ENCODE peak calls at places on chromosome 1, in six cellular contexts. X is HCT116, V is OCI-LY7, T is GM23338, J is GM23248, F is hepatocyte. C is an unnamed sample.

GRCh38 chr1:11680270-11681070 is 478 bp downstream of the MAD2L2 start:
- DNase-seq in T (peak; percentile 48), X (no peak), J (no peak), V (peak; percentile 19), F (no peak), C (peak; percentile 43)

GRCh38 chr1:109691762-109692161 is 4.1 kb downstream of the GSTM1 start:
- DNase-seq in T (no peak), J (no peak), V (no peak), X (no peak), F (no peak), C (no peak)

GRCh38 chr1:25619101-25619890 is 2.7 kb downstream of the MAN1C1 start:
- DNase-seq in J (peak; percentile 32), X (no peak), F (peak; percentile 52), V (peak; percentile 66), T (peak; percentile 84), C (peak; percentile 67)

GRCh38 chr1:94004924-94005323 is 95.7 kb upstream of the GCLM start:
- DNase-seq in J (no peak), X (no peak), T (no peak), V (no peak), F (no peak), C (no peak)

GRCh38 chr1:241077386-241078147 is 279.4 kb downstream of the RGS7 start:
- DNase-seq in X (no peak), T (no peak), V (no peak), J (peak; percentile 1), F (no peak), C (no peak)

GRCh38 chr1:64875606-64876005 is 90.7 kb downstream of the JAK1 start:
- DNase-seq in X (no peak), T (no peak), F (no peak), J (no peak), V (no peak), C (no peak)

GRCh38 chr1:58732087-58732486 is 32.2 kb upstream of the MYSM1 start:
- DNase-seq in X (no peak), J (peak; percentile 76), F (no peak), T (no peak), V (no peak), C (no peak)

GRCh38 chr1:212746546-212746945 is 45.0 kb downstream of the NSL1 start:
- DNase-seq in F (no peak), X (no peak), T (no peak), J (peak; percentile 23), V (no peak), C (no peak)

GRCh38 chr1:118948796-118949195 is 39.3 kb downstream of the TBX15 start:
- DNase-seq in T (no peak), X (no peak), F (no peak), V (no peak), J (peak; percentile 50), C (no peak)
- H3K79me2 ChIP-seq in T (no peaks in the 10 kb centered on the region), X (no peaks in the 10 kb centered on the region), F (no peaks in the 10 kb centered on the region), V (no peaks in the 10 kb centered on the region), J (peaks cover 79% of the 10 kb centered on the region), C (no peaks in the 10 kb centered on the region)

GRCh38 chr1:16088351-16088911 is 15.0 kb upstream of the FAM131C start:
- DNase-seq in F (no peak), V (no peak), X (no peak), T (no peak), J (no peak), C (no peak)
- H3K4me2 ChIP-seq in F (no peak overlapping the region), V (no peak overlapping the region), X (peak overlapping the region; percentile 12), T (no peak overlapping the region), J (no peak overlapping the region), C (peak overlapping the region; percentile 36)

GRCh38 chr1:230310381-230311163 is 115.6 kb downstream of the PGBD5 start:
- DNase-seq in T (peak; percentile 84), X (peak; percentile 60), J (peak; percentile 81), V (peak; percentile 74), F (peak; percentile 88), C (peak; percentile 78)
- H3K9me2 ChIP-seq in T (no peaks in the 10 kb centered on the region), X (no peaks in the 10 kb centered on the region), J (no peaks in the 10 kb centered on the region), V (no peaks in the 10 kb centered on the region), F (no peaks in the 10 kb centered on the region), C (no peaks in the 10 kb centered on the region)

DNA sequence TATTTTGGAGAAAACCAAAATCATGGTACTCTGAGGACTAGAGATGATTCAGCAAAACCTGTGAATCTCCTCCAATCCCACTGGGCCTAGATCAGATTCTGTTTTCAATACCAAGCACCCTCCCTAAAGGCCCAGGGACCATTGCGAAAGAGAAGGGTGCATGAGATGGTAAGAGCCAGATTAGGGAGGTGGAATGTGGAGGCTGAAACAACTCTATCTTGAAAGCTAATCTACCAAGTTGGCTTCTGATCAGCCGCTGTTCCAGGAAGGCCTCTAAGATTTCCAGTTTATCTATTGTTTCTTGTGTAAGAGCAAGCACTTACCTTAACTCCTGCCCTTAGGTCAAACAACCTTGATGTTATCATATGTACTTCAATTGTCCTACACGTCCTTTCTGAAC is 547.1 kb downstream of the PLPP3 start:
- DNase-seq in F (no peak), J (no peak), V (no peak), T (no peak), X (no peak), C (peak; percentile 41)
- H3K79me2 ChIP-seq in F (no peaks in the 10 kb centered on the region), J (no peaks in the 10 kb centered on the region), V (no peaks in the 10 kb centered on the region), T (no peaks in the 10 kb centered on the region), X (no peaks in the 10 kb centered on the region), C (no peaks in the 10 kb centered on the region)

DNA sequence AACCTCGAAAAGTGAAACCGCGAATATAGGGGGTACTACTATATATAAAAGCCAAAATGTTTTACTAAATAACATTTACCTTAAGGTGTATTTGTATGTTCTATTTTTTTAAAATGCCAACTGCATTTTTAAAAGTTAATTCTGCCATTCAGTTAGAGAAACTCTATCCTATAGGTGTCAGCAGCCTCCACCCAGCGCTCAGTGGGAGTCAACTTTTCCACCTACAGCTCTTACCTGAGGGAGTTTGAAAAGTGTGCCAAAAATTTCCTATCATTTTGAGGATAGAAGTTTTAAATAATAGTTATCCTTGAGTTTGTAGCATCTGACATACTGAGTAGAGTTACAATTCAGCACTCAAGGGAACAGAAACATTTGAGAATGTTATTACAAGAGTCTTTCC is 6.1 kb upstream of the HP1BP3 start:
- DNase-seq in J (no peak), V (no peak), T (no peak), F (no peak), X (no peak), C (no peak)
- H3K4me2 ChIP-seq in J (no peak overlapping the region), V (no peak overlapping the region), T (no peak overlapping the region), F (no peak overlapping the region), X (no peak overlapping the region), C (no peak overlapping the region)

GRCh38 chr1:166682588-166682987 is 156.7 kb upstream of the POGK start:
- DNase-seq in F (no peak), V (no peak), X (no peak), J (no peak), T (no peak), C (no peak)
- H3K9me2 ChIP-seq in F (no peaks in the 10 kb centered on the region), V (no peaks in the 10 kb centered on the region), X (no peaks in the 10 kb centered on the region), J (no peaks in the 10 kb centered on the region), T (peaks cover 3% of the 10 kb centered on the region), C (no peaks in the 10 kb centered on the region)

GRCh38 chr1:40762144-40762923 is 21.3 kb upstream of the KCNQ4 start:
- DNase-seq in V (no peak), X (no peak), T (no peak), F (no peak), J (no peak), C (no peak)
- H3K79me2 ChIP-seq in V (no peaks in the 10 kb centered on the region), X (no peaks in the 10 kb centered on the region), T (no peaks in the 10 kb centered on the region), F (peaks cover 5% of the 10 kb centered on the region), J (no peaks in the 10 kb centered on the region), C (peaks cover 29% of the 10 kb centered on the region)

C was measured in Karpas-422.